ENCODE peak calls at places on chromosome 16, in seven cellular contexts. H is transverse colon, E is breast epithelium, D is K562, U is GM23338, W is upper lobe of left lung, M is GM12878. V is an unnamed sample.

GRCh38 chr16:56600398-56600999 is 7.9 kb upstream of the MT2A start:
- DNase-seq in E (no peak), M (no peak), W (no peak), D (peak; percentile 55), U (peak; percentile 80), H (no peak), V (no peak)

GRCh38 chr16:87241135-87241771 is 75.9 kb downstream of the C16orf95 start:
- DNase-seq in E (no peak), W (no peak), M (no peak), D (no peak), U (no peak), H (peak; percentile 35), V (no peak)

GRCh38 chr16:426906-427249 is 1.4 kb downstream of the RAB11FIP3 start:
- DNase-seq in D (no peak), W (no peak), U (no peak), E (no peak), H (no peak), M (no peak), V (peak; percentile 70)

GRCh38 chr16:88200896-88201185 is 181.9 kb upstream of the ZNF469 start:
- DNase-seq in M (no peak), H (no peak), U (no peak), W (no peak), E (peak; percentile 20), D (no peak), V (peak; percentile 51)

GRCh38 chr16:17696696-17697095 is 225.9 kb upstream of the XYLT1 start:
- DNase-seq in M (no peak), E (no peak), H (no peak), U (peak; percentile 8), W (no peak), D (no peak), V (no peak)

GRCh38 chr16:24848065-24848464 is 2.3 kb downstream of the SLC5A11 start:
- DNase-seq in E (no peak), H (no peak), W (no peak), M (no peak), U (no peak), D (no peak), V (peak; percentile 20)

GRCh38 chr16:54194008-54194731 is 92.4 kb downstream of the IRX3 start:
- DNase-seq in E (peak; percentile 89), D (no peak), W (peak; percentile 84), M (no peak), H (peak; percentile 11), U (peak; percentile 71), V (peak; percentile 83)

GRCh38 chr16:57299009-57299718 is 14.7 kb upstream of the PLLP start:
- DNase-seq in M (no peak), E (peak; percentile 63), D (peak; percentile 56), H (peak; percentile 50), U (peak; percentile 79), W (no peak), V (peak; percentile 40)

GRCh38 chr16:28623172-28623711 is 13.4 kb upstream of the SULT1A1 start:
- DNase-seq in M (no peak), U (peak; percentile 36), D (peak; percentile 1), H (peak; percentile 85), E (peak; percentile 69), W (peak; percentile 92), V (no peak)

GRCh38 chr16:77955127-77955526 is 67.2 kb upstream of the CLEC3A start:
- DNase-seq in U (peak; percentile 37), D (no peak), E (no peak), H (no peak), M (no peak), W (no peak), V (no peak)

GRCh38 chr16:10165643-10166042 is 16.6 kb downstream of the GRIN2A start:
- DNase-seq in E (no peak), H (no peak), W (no peak), M (no peak), D (no peak), U (no peak), V (no peak)

GRCh38 chr16:745739-746138 is 4.9 kb upstream of the CIAO3 start:
- DNase-seq in E (no peak), D (peak; percentile 88), U (peak; percentile 91), W (peak; percentile 85), H (no peak), M (no peak), V (no peak)

GRCh38 chr16:986925-987581 is 5.5 kb downstream of the SOX8 start:
- DNase-seq in E (no peak), W (peak; percentile 76), H (no peak), D (no peak), M (no peak), U (no peak), V (no peak)

GRCh38 chr16:14958970-14959369 is 15.9 kb upstream of the PDXDC1 start:
- DNase-seq in H (no peak), M (no peak), U (peak; percentile 10), E (no peak), D (peak; percentile 12), W (no peak), V (no peak)

GRCh38 chr16:27431773-27432599 is 30.0 kb downstream of the IL21R start:
- DNase-seq in M (no peak), W (no peak), E (no peak), H (no peak), U (no peak), D (no peak), V (peak; percentile 17)

GRCh38 chr16:17845031-17845430 is 374.3 kb upstream of the XYLT1 start:
- DNase-seq in H (no peak), M (no peak), D (no peak), E (no peak), W (no peak), U (no peak), V (no peak)

GRCh38 chr16:4381072-4381934 is 9.7 kb downstream of the VASN start:
- DNase-seq in E (no peak), D (peak; percentile 15), W (peak; percentile 83), U (no peak), H (no peak), M (no peak), V (no peak)

GRCh38 chr16:70703041-70703834 is 17.4 kb upstream of the MTSS2 start:
- DNase-seq in M (no peak), W (peak; percentile 68), D (peak; percentile 38), U (peak; percentile 70), E (no peak), H (peak; percentile 47), V (peak; percentile 94)

GRCh38 chr16:30179931-30180330 is 3.5 kb upstream of the CORO1A start:
- DNase-seq in D (no peak), W (no peak), M (no peak), H (no peak), U (no peak), E (no peak), V (no peak)

GRCh38 chr16:85416267-85417109 is 196.6 kb upstream of the GSE1 start:
- DNase-seq in H (peak; percentile 86), W (peak; percentile 92), E (peak; percentile 74), M (no peak), U (peak; percentile 80), D (peak; percentile 94), V (peak; percentile 79)

GRCh38 chr16:83956336-83957289 is 3.6 kb downstream of the OSGIN1 start:
- DNase-seq in H (peak; percentile 85), U (peak; percentile 91), D (peak; percentile 82), E (peak; percentile 80), W (peak; percentile 96), M (peak; percentile 5), V (peak; percentile 90)

GRCh38 chr16:56225013-56225742 is 33.9 kb downstream of the GNAO1 start:
- DNase-seq in H (no peak), D (no peak), U (no peak), W (no peak), M (no peak), E (no peak), V (no peak)

GRCh38 chr16:54867302-54867832 is 63.3 kb upstream of the IRX5 start:
- DNase-seq in H (no peak), D (no peak), M (no peak), W (no peak), E (no peak), U (no peak), V (no peak)

GRCh38 chr16:83813818-83814653 is 6.3 kb downstream of the HSBP1 start:
- DNase-seq in U (peak; percentile 62), M (no peak), W (no peak), D (no peak), E (no peak), H (peak; percentile 52), V (no peak)

GRCh38 chr16:88493879-88494278 is 40.8 kb downstream of the ZFPM1 start:
- DNase-seq in D (no peak), W (no peak), M (no peak), E (no peak), H (no peak), U (no peak), V (no peak)

GRCh38 chr16:52404546-52404945 is 142.4 kb downstream of the TOX3 start:
- DNase-seq in D (no peak), U (no peak), W (no peak), H (no peak), E (no peak), M (no peak), V (no peak)

GRCh38 chr16:24367186-24367585 is 111.1 kb downstream of the CACNG3 start:
- DNase-seq in E (no peak), D (no peak), H (no peak), M (no peak), U (no peak), W (no peak), V (no peak)

GRCh38 chr16:67227567-67227921 is 614 bp downstream of the TMEM208 start:
- DNase-seq in H (no peak), M (no peak), W (no peak), D (no peak), U (no peak), E (no peak), V (no peak)
- H3K4me1 ChIP-seq in H (peaks cover 15% of the 10 kb centered on the region), M (peaks cover 12% of the 10 kb centered on the region), W (peaks cover 17% of the 10 kb centered on the region), D (peaks cover 18% of the 10 kb centered on the region), U (peaks cover 3% of the 10 kb centered on the region), E (peaks cover 6% of the 10 kb centered on the region), V (peaks cover 24% of the 10 kb centered on the region)

GRCh38 chr16:2436110-2436509 is 6.9 kb downstream of the CCNF start:
- DNase-seq in H (no peak), M (no peak), W (no peak), E (no peak), D (no peak), U (no peak), V (peak; percentile 34)
- TF ChIP-seq POLR2AphosphoS5 in H (no peak), M (no peak), W (no peak), E (no peak), D (no peak), U (no peak), V (no peak)

DNA sequence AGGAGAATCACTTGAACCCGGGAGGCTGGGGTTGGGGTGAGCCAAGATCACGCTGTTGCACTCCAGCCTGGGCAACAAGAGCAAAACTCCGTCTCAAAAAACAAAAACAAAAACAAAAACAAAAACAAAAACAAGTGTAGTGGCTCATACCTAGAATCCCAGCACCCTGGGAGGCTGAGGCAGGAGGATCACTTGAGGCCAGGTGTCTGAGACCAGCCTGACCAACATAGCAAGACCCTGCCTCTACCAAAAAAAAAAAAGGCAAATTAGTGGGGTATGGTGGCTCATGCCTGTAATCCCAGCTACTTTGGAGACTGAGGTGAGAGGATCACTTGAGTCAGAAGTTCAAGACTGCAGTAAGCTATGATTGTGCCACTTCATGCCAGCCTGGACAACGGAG is 26.4 kb upstream of the HAPSTR1 start:
- DNase-seq in H (no peak), W (no peak), D (no peak), E (no peak), U (no peak), M (no peak), V (no peak)
- H3K4me1 ChIP-seq in H (no peaks in the 10 kb centered on the region), W (peaks cover 4% of the 10 kb centered on the region), D (peaks cover 5% of the 10 kb centered on the region), E (no peaks in the 10 kb centered on the region), U (no peaks in the 10 kb centered on the region), M (peaks cover 16% of the 10 kb centered on the region), V (peaks cover 10% of the 10 kb centered on the region)

DNA sequence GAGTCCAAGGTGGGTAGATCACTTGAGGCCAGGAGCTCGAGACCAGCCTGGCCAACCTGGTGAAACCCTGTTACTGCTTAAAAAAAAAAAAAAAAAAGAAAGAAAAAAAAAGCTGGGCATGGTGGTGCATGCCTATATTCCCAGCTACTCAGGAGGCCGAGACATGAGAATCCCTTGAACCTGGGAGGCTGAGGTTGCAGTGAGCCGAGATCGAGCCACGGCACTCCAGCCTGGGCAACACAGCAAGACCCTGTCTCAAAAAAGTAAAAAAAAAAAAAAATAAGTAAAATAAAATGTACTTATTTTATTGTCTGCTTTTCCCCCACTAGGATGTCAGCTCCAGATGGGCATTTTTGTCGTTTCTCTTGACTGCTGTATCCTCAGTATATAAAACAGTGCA is 107.7 kb downstream of the ABCC1 start:
- DNase-seq in U (no peak), M (no peak), E (no peak), D (no peak), H (no peak), W (no peak), V (no peak)
- TF ChIP-seq POLR2AphosphoS5 in U (no peak), M (no peak), E (no peak), D (no peak), H (no peak), W (no peak), V (no peak)